ENCODE peak calls at places on chromosomes 4 and X, in four cellular contexts. One of them, this sample, is unnamed. For H3K36me3, the result is how much of the 10 kb centered on the place peaks cover.

GRCh38 chrX:85922821-85923220 is 124.5 kb downstream of the CHM start:
- DNase-seq in PC-3: peak
- DNase-seq in mesenchymal stem cell: peak
- DNase-seq in astrocyte: peak
- DNase-seq in this sample: peak

GRCh38 chrX:139930923-139931645 is 1.8 kb downstream of the ATP11C start:
- DNase-seq in astrocyte: no peak
- DNase-seq in PC-3: peak
- DNase-seq in mesenchymal stem cell: peak
- DNase-seq in this sample: peak

GRCh38 chr4:173259310-173259709 is 74.8 kb downstream of the HMGB2 start:
- DNase-seq in astrocyte: no peak
- DNase-seq in mesenchymal stem cell: no peak
- DNase-seq in PC-3: no peak
- DNase-seq in this sample: no peak

GRCh38 chr4:31059753-31060522 is 339.8 kb downstream of the PCDH7 start:
- DNase-seq in astrocyte: peak
- DNase-seq in mesenchymal stem cell: peak
- DNase-seq in PC-3: peak
- DNase-seq in this sample: no peak

GRCh38 chrX:26918633-26919032 is 544.5 kb downstream of the PPP4R3C start:
- DNase-seq in astrocyte: no peak
- DNase-seq in mesenchymal stem cell: peak
- DNase-seq in PC-3: peak
- DNase-seq in this sample: no peak

GRCh38 chr4:177041356-177041755 is 248.6 kb upstream of the VEGFC start:
- DNase-seq in PC-3: no peak
- DNase-seq in astrocyte: peak
- DNase-seq in mesenchymal stem cell: no peak
- DNase-seq in this sample: no peak

GRCh38 chrX:38473715-38474114 is 87.6 kb upstream of the TSPAN7 start:
- DNase-seq in PC-3: no peak
- DNase-seq in mesenchymal stem cell: no peak
- DNase-seq in astrocyte: no peak
- DNase-seq in this sample: no peak

GRCh38 chr4:118171381-118171780 is 137.1 kb downstream of the NDST3 start:
- DNase-seq in astrocyte: no peak
- DNase-seq in mesenchymal stem cell: peak
- DNase-seq in PC-3: no peak
- DNase-seq in this sample: no peak

GRCh38 chrX:68681443-68681941 is 34.0 kb downstream of the STARD8 start:
- DNase-seq in PC-3: no peak
- DNase-seq in astrocyte: peak
- DNase-seq in mesenchymal stem cell: peak
- DNase-seq in this sample: peak

GRCh38 chr4:161121451-161121850 is 1042.3 kb downstream of the FSTL5 start:
- DNase-seq in mesenchymal stem cell: peak
- DNase-seq in astrocyte: no peak
- DNase-seq in PC-3: no peak
- DNase-seq in this sample: no peak

GRCh38 chr4:80540349-80540748 is 204.8 kb downstream of the CFAP299 start:
- DNase-seq in astrocyte: no peak
- DNase-seq in PC-3: no peak
- DNase-seq in mesenchymal stem cell: peak
- DNase-seq in this sample: no peak

GRCh38 chrX:150257348-150258175 is 105.6 kb upstream of the MAMLD1 start:
- DNase-seq in mesenchymal stem cell: no peak
- DNase-seq in astrocyte: no peak
- DNase-seq in PC-3: no peak
- DNase-seq in this sample: no peak

GRCh38 chrX:275967-276587 is 5.1 kb upstream of the PLCXD1 start:
- DNase-seq in astrocyte: peak
- DNase-seq in PC-3: peak
- DNase-seq in mesenchymal stem cell: peak
- DNase-seq in this sample: peak

GRCh38 chr4:141020801-141021261 is 112.4 kb downstream of the RNF150 start:
- DNase-seq in mesenchymal stem cell: peak
- DNase-seq in astrocyte: peak
- DNase-seq in PC-3: no peak
- DNase-seq in this sample: no peak

GRCh38 chr4:24970635-24971034 is 57.8 kb upstream of the CCDC149 start:
- DNase-seq in mesenchymal stem cell: no peak
- DNase-seq in astrocyte: no peak
- DNase-seq in PC-3: no peak
- DNase-seq in this sample: no peak

GRCh38 chr4:183499389-183499788 is 5.5 kb upstream of the ING2 start:
- DNase-seq in astrocyte: no peak
- DNase-seq in PC-3: no peak
- DNase-seq in mesenchymal stem cell: no peak
- DNase-seq in this sample: no peak

GRCh38 chr4:145719752-145720624 is 40.0 kb downstream of the C4orf51 start:
- DNase-seq in mesenchymal stem cell: no peak
- DNase-seq in astrocyte: no peak
- DNase-seq in PC-3: no peak
- DNase-seq in this sample: no peak

GRCh38 chr4:4492161-4492847 is 49.5 kb downstream of the STX18 start:
- DNase-seq in astrocyte: no peak
- DNase-seq in mesenchymal stem cell: peak
- DNase-seq in PC-3: no peak
- DNase-seq in this sample: no peak

GRCh38 chr4:185730387-185730786 is 81.6 kb downstream of the SORBS2 start:
- DNase-seq in astrocyte: peak
- DNase-seq in PC-3: no peak
- DNase-seq in mesenchymal stem cell: no peak
- DNase-seq in this sample: no peak

GRCh38 chr4:106347167-106347566 is 21.4 kb downstream of the GIMD1 start:
- DNase-seq in PC-3: no peak
- DNase-seq in mesenchymal stem cell: no peak
- DNase-seq in astrocyte: no peak
- DNase-seq in this sample: no peak

GRCh38 chr4:106340774-106341173 is 24.4 kb downstream of the AIMP1 start:
- DNase-seq in PC-3: no peak
- DNase-seq in mesenchymal stem cell: no peak
- DNase-seq in astrocyte: no peak
- DNase-seq in this sample: no peak

GRCh38 chr4:106338671-106339070 is 22.3 kb downstream of the AIMP1 start:
- DNase-seq in astrocyte: no peak
- DNase-seq in PC-3: no peak
- DNase-seq in mesenchymal stem cell: no peak
- DNase-seq in this sample: no peak

GRCh38 chr4:106344324-106344970 is 24.1 kb downstream of the GIMD1 start:
- DNase-seq in astrocyte: peak
- DNase-seq in PC-3: no peak
- DNase-seq in mesenchymal stem cell: peak
- DNase-seq in this sample: peak

DNA sequence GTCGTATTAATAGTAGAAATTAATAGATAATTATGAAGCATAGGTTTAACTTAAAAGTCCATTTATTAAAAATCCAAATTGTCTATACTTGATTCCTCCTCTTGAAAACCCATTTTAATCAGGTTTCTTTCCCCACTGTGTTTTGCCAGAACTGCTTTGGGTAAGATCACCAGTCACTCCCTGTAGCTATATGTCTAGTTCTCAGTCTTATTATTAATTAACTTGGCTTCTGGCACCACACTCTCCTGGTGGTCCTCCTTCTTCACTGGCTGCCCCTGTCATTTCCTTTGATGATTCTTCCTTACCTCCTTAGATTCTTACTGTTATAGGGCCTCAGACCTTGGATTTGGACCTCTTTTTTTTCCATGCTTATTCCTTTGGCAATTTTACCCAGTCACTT is 24.7 kb downstream of the GIMD1 start:
- DNase-seq in astrocyte: no peak
- DNase-seq in PC-3: no peak
- DNase-seq in mesenchymal stem cell: no peak
- DNase-seq in this sample: no peak
- H3K36me3 ChIP-seq in astrocyte: under half
- H3K36me3 ChIP-seq in PC-3: under half
- H3K36me3 ChIP-seq in mesenchymal stem cell: under half
- H3K36me3 ChIP-seq in this sample: under half

GRCh38 chrX:103360092-103360491 is 3.8 kb downstream of the TCEAL9 start:
- DNase-seq in mesenchymal stem cell: no peak
- DNase-seq in astrocyte: no peak
- DNase-seq in PC-3: no peak
- DNase-seq in this sample: no peak

GRCh38 chrX:103360916-103361315 is 4.6 kb downstream of the TCEAL9 start:
- DNase-seq in astrocyte: no peak
- DNase-seq in mesenchymal stem cell: no peak
- DNase-seq in PC-3: no peak
- DNase-seq in this sample: no peak

GRCh38 chrX:103356023-103356798 is at the start of gene TCEAL9:
- DNase-seq in astrocyte: peak
- DNase-seq in PC-3: peak
- DNase-seq in mesenchymal stem cell: peak
- DNase-seq in this sample: peak

GRCh38 chrX:103356897-103357296 is 591 bp downstream of the TCEAL9 start:
- DNase-seq in mesenchymal stem cell: no peak
- DNase-seq in astrocyte: no peak
- DNase-seq in PC-3: peak
- DNase-seq in this sample: no peak

GRCh38 chrX:103357871-103358270 is 1.6 kb downstream of the TCEAL9 start:
- DNase-seq in mesenchymal stem cell: no peak
- DNase-seq in astrocyte: no peak
- DNase-seq in PC-3: no peak
- DNase-seq in this sample: no peak
- H3K4me2 ChIP-seq in mesenchymal stem cell: peak
- H3K4me2 ChIP-seq in astrocyte: peak
- H3K4me2 ChIP-seq in PC-3: peak
- H3K4me2 ChIP-seq in this sample: peak

GRCh38 chrX:72271812-72272211 is 5.2 kb downstream of the RPS4X start:
- DNase-seq in astrocyte: no peak
- DNase-seq in PC-3: no peak
- DNase-seq in mesenchymal stem cell: no peak
- DNase-seq in this sample: no peak
- H3K36me3 ChIP-seq in astrocyte: under half
- H3K36me3 ChIP-seq in PC-3: half or more
- H3K36me3 ChIP-seq in mesenchymal stem cell: under half
- H3K36me3 ChIP-seq in this sample: half or more

DNA sequence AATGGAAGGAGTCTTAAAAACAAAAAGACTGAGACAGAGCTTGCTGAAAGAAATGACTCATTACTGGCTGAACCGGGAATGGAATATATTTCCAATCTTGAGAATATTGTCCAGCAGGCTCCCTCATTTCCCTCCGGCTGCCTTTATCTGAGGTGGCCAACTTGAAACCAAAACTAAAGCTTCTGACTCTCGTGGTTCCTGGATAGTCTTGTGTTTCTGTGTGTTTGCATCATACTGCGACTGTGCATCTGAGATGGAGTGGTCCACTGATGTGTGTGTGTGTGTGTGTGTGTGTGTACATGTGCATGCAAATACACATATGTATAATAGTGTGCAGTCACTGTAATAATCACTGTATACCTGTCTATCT is 145.6 kb upstream of the SCML1 start:
- DNase-seq in mesenchymal stem cell: peak
- DNase-seq in astrocyte: peak
- DNase-seq in PC-3: peak
- DNase-seq in this sample: no peak
- H3K4me2 ChIP-seq in mesenchymal stem cell: no peak
- H3K4me2 ChIP-seq in astrocyte: peak
- H3K4me2 ChIP-seq in PC-3: peak
- H3K4me2 ChIP-seq in this sample: peak

GRCh38 chr4:1217366-1217765 is 31.6 kb downstream of the CTBP1 start:
- DNase-seq in PC-3: no peak
- DNase-seq in mesenchymal stem cell: no peak
- DNase-seq in astrocyte: no peak
- DNase-seq in this sample: no peak
- H3K36me3 ChIP-seq in PC-3: under half
- H3K36me3 ChIP-seq in mesenchymal stem cell: half or more
- H3K36me3 ChIP-seq in astrocyte: under half
- H3K36me3 ChIP-seq in this sample: half or more

GRCh38 chrX:108199691-108200090 is 108.1 kb downstream of the ATG4A start:
- DNase-seq in mesenchymal stem cell: peak
- DNase-seq in astrocyte: no peak
- DNase-seq in PC-3: peak
- DNase-seq in this sample: peak
- H3K4me2 ChIP-seq in mesenchymal stem cell: no peak
- H3K4me2 ChIP-seq in astrocyte: no peak
- H3K4me2 ChIP-seq in PC-3: peak
- H3K4me2 ChIP-seq in this sample: no peak

GRCh38 chrX:12308420-12308819 is 170.1 kb downstream of the FRMPD4 start:
- DNase-seq in PC-3: no peak
- DNase-seq in mesenchymal stem cell: no peak
- DNase-seq in astrocyte: no peak
- DNase-seq in this sample: no peak

GRCh38 chrX:12307961-12308360 is 169.7 kb downstream of the FRMPD4 start:
- DNase-seq in astrocyte: no peak
- DNase-seq in PC-3: no peak
- DNase-seq in mesenchymal stem cell: no peak
- DNase-seq in this sample: no peak

GRCh38 chrX:12304261-12304660 is 166.0 kb downstream of the FRMPD4 start:
- DNase-seq in PC-3: no peak
- DNase-seq in mesenchymal stem cell: peak
- DNase-seq in astrocyte: no peak
- DNase-seq in this sample: no peak

GRCh38 chrX:12309040-12309732 is 170.9 kb downstream of the FRMPD4 start:
- DNase-seq in PC-3: peak
- DNase-seq in mesenchymal stem cell: no peak
- DNase-seq in astrocyte: no peak
- DNase-seq in this sample: no peak

DNA sequence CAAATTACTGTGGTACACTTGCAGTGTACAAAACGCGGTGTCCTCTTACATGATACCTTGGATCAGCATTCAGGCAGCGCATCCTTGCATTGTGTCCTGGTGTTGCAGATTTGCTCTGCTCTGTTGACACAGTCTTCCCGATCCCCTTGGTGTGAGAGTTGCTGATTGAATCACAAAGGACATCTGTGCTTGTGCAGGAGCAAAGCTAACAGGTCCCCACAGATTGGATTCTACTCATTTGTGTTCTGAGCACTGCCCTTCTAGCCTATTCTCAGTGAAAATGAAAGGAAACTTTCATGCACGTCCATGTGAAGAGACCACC is 171.4 kb downstream of the FRMPD4 start:
- DNase-seq in PC-3: no peak
- DNase-seq in astrocyte: no peak
- DNase-seq in mesenchymal stem cell: no peak
- DNase-seq in this sample: no peak
- H3K36me3 ChIP-seq in PC-3: under half
- H3K36me3 ChIP-seq in astrocyte: under half
- H3K36me3 ChIP-seq in mesenchymal stem cell: under half
- H3K36me3 ChIP-seq in this sample: under half

DNA sequence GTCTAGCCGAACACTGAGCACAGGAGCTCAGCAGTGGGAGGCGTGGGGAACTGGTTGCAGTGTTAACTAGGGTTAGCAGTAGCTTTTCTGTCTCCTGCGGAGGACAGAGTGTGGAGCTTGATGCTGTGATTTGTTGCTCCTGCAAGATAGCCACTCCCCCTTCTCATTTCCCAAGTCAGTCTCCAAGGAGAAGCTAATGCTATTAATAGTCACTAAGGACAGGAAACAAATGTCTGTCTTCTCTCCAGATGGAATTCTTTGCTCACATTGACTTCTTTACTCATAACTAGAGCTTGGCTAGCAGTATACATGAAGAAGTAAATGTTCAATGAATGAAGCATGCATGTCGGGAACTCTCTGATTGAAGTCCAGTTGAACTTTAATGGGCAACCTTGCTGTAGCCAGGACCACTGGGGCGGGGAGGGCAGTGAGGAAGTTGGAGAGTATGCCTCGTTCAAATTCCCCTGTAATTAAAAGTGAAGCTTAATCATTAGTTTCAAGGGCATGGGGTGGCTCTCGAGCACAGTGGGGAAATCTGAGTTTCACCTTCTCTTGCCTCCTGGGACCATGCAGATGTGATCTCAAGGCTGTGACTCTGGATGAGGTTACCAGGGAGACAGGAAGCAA is 156.7 kb upstream of the SCML1 start:
- DNase-seq in mesenchymal stem cell: peak
- DNase-seq in astrocyte: peak
- DNase-seq in PC-3: no peak
- DNase-seq in this sample: no peak
- H3K4me2 ChIP-seq in mesenchymal stem cell: peak
- H3K4me2 ChIP-seq in astrocyte: peak
- H3K4me2 ChIP-seq in PC-3: no peak
- H3K4me2 ChIP-seq in this sample: peak